ENCODE peak calls at places on chromosomes 4 and X, in four cellular contexts. One of them, this sample, is unnamed.

GRCh38 chr4:60750962-60751361 is 449.2 kb upstream of the ADGRL3 start:
- DNase-seq in H9: no peak
- DNase-seq in mesendoderm: no peak
- DNase-seq in H1: no peak
- DNase-seq in this sample: no peak

GRCh38 chr4:80206541-80207171 is 9.4 kb downstream of the PRDM8 start:
- DNase-seq in H9: no peak
- DNase-seq in mesendoderm: peak; percentile 18
- DNase-seq in H1: peak; percentile 60
- DNase-seq in this sample: no peak

GRCh38 chrX:107827137-107827831 is 1.6 kb downstream of the MID2 start:
- DNase-seq in H9: no peak
- DNase-seq in mesendoderm: no peak
- DNase-seq in H1: no peak
- DNase-seq in this sample: no peak

GRCh38 chr4:7653510-7654414 is 219.0 kb upstream of the PSAPL1 start:
- DNase-seq in H9: no peak
- DNase-seq in mesendoderm: peak; percentile 22
- DNase-seq in H1: no peak
- DNase-seq in this sample: peak; percentile 30

GRCh38 chrX:138711399-138712347 is at the start of gene FGF13:
- DNase-seq in H9: peak; percentile 73
- DNase-seq in mesendoderm: peak; percentile 86
- DNase-seq in H1: peak; percentile 60
- DNase-seq in this sample: no peak

GRCh38 chr4:82363896-82364487 is 9.8 kb downstream of the HNRNPD start:
- DNase-seq in H9: no peak
- DNase-seq in mesendoderm: no peak
- DNase-seq in H1: no peak
- DNase-seq in this sample: no peak

GRCh38 chr4:85028910-85029309 is 62.4 kb upstream of the WDFY3 start:
- DNase-seq in H9: no peak
- DNase-seq in mesendoderm: peak; percentile 57
- DNase-seq in H1: no peak
- DNase-seq in this sample: peak; percentile 95

GRCh38 chr4:61064636-61065035 is 135.5 kb upstream of the ADGRL3 start:
- DNase-seq in H9: no peak
- DNase-seq in mesendoderm: no peak
- DNase-seq in H1: no peak
- DNase-seq in this sample: no peak

GRCh38 chr4:122167369-122167768 is 15.2 kb downstream of the BLTP1 start:
- DNase-seq in H9: no peak
- DNase-seq in mesendoderm: peak; percentile 13
- DNase-seq in H1: no peak
- DNase-seq in this sample: no peak

GRCh38 chr4:122762520-122762919 is 30.0 kb downstream of the BBS12 start:
- DNase-seq in H9: no peak
- DNase-seq in mesendoderm: no peak
- DNase-seq in H1: no peak
- DNase-seq in this sample: no peak

GRCh38 chrX:63930140-63930539 is 145.1 kb upstream of the ARHGEF9 start:
- DNase-seq in H9: peak; percentile 41
- DNase-seq in mesendoderm: peak; percentile 53
- DNase-seq in H1: no peak
- DNase-seq in this sample: peak; percentile 2

GRCh38 chr4:152956650-152957436 is 20.7 kb downstream of the FHDC1 start:
- DNase-seq in H9: no peak
- DNase-seq in mesendoderm: peak; percentile 89
- DNase-seq in H1: no peak
- DNase-seq in this sample: no peak

GRCh38 chr4:8517946-8518345 is 62.2 kb upstream of the GPR78 start:
- DNase-seq in H9: no peak
- DNase-seq in mesendoderm: no peak
- DNase-seq in H1: no peak
- DNase-seq in this sample: no peak

GRCh38 chrX:149825424-149825823 is 43.7 kb downstream of the MAGEA9 start:
- DNase-seq in H9: peak; percentile 68
- DNase-seq in mesendoderm: peak; percentile 54
- DNase-seq in H1: peak; percentile 72
- DNase-seq in this sample: no peak

GRCh38 chrX:154516655-154517100 is 646 bp upstream of the FAM3A start:
- DNase-seq in H9: peak; percentile 59
- DNase-seq in mesendoderm: peak; percentile 65
- DNase-seq in H1: no peak
- DNase-seq in this sample: no peak

GRCh38 chr4:173189117-173189693 is 20.6 kb downstream of the GALNT7 start:
- DNase-seq in H9: no peak
- DNase-seq in mesendoderm: no peak
- DNase-seq in H1: no peak
- DNase-seq in this sample: no peak

GRCh38 chrX:120549483-120550452 is 11.0 kb downstream of the CUL4B start:
- DNase-seq in H9: no peak
- DNase-seq in mesendoderm: peak; percentile 36
- DNase-seq in H1: no peak
- DNase-seq in this sample: peak; percentile 73

GRCh38 chr4:121764702-121765367 is at the start of gene SMIM43:
- DNase-seq in H9: peak; percentile 56
- DNase-seq in mesendoderm: peak; percentile 38
- DNase-seq in H1: peak; percentile 76
- DNase-seq in this sample: peak; percentile 49

GRCh38 chr4:6239968-6240367 is 29.7 kb upstream of the WFS1 start:
- DNase-seq in H9: no peak
- DNase-seq in mesendoderm: no peak
- DNase-seq in H1: no peak
- DNase-seq in this sample: no peak

GRCh38 chr4:6362896-6363295 is 93.2 kb downstream of the WFS1 start:
- DNase-seq in H9: peak; percentile 73
- DNase-seq in mesendoderm: peak; percentile 76
- DNase-seq in H1: peak; percentile 87
- DNase-seq in this sample: peak; percentile 48

GRCh38 chrX:24190500-24191156 is 41.1 kb downstream of the ZFX start:
- DNase-seq in H9: no peak
- DNase-seq in mesendoderm: no peak
- DNase-seq in H1: no peak
- DNase-seq in this sample: peak; percentile 10

GRCh38 chr4:17523626-17524025 is 8.7 kb downstream of the CLRN2 start:
- DNase-seq in H9: no peak
- DNase-seq in mesendoderm: no peak
- DNase-seq in H1: no peak
- DNase-seq in this sample: no peak

GRCh38 chr4:26753642-26754041 is 107.0 kb upstream of the STIM2 start:
- DNase-seq in H9: no peak
- DNase-seq in mesendoderm: no peak
- DNase-seq in H1: no peak
- DNase-seq in this sample: peak; percentile 55

GRCh38 chr4:81351653-81352455 is 119.9 kb downstream of the RASGEF1B start:
- DNase-seq in H9: peak; percentile 80
- DNase-seq in mesendoderm: peak; percentile 82
- DNase-seq in H1: peak; percentile 87
- DNase-seq in this sample: peak; percentile 88

GRCh38 chr4:158253350-158253980 is 43.2 kb downstream of the TMEM144 start:
- DNase-seq in H9: no peak
- DNase-seq in mesendoderm: peak; percentile 58
- DNase-seq in H1: no peak
- DNase-seq in this sample: peak; percentile 30

GRCh38 chr4:105709081-105709450 is 482 bp downstream of the GSTCD start:
- DNase-seq in H9: no peak
- DNase-seq in mesendoderm: peak; percentile 73
- DNase-seq in H1: no peak
- DNase-seq in this sample: peak; percentile 28

GRCh38 chrX:150934453-150934852 is 36.0 kb upstream of the CD99L2 start:
- DNase-seq in H9: peak; percentile 81
- DNase-seq in mesendoderm: peak; percentile 91
- DNase-seq in H1: no peak
- DNase-seq in this sample: no peak

GRCh38 chrX:51860679-51861078 is 32.7 kb upstream of the MAGED1 start:
- DNase-seq in H9: peak; percentile 43
- DNase-seq in mesendoderm: peak; percentile 80
- DNase-seq in H1: no peak
- DNase-seq in this sample: no peak

GRCh38 chr4:71400788-71401187 is 62.0 kb downstream of the SLC4A4 start:
- DNase-seq in H9: no peak
- DNase-seq in mesendoderm: no peak
- DNase-seq in H1: no peak
- DNase-seq in this sample: no peak

GRCh38 chr4:155604718-155605601 is 61.7 kb upstream of the GUCY1A1 start:
- DNase-seq in H9: no peak
- DNase-seq in mesendoderm: no peak
- DNase-seq in H1: no peak
- DNase-seq in this sample: no peak

GRCh38 chrX:74461384-74461783 is 40.1 kb downstream of the SLC16A2 start:
- DNase-seq in H9: no peak
- DNase-seq in mesendoderm: no peak
- DNase-seq in H1: no peak
- DNase-seq in this sample: no peak

GRCh38 chr4:153233761-153234371 is 29.6 kb downstream of the TRIM2 start:
- DNase-seq in H9: no peak
- DNase-seq in mesendoderm: peak; percentile 67
- DNase-seq in H1: no peak
- DNase-seq in this sample: peak; percentile 90

GRCh38 chr4:151403656-151404055 is 5.3 kb upstream of the FHIP1A start:
- DNase-seq in H9: no peak
- DNase-seq in mesendoderm: no peak
- DNase-seq in H1: no peak
- DNase-seq in this sample: no peak

GRCh38 chr4:86990510-86990909 is 55.7 kb downstream of the AFF1 start:
- DNase-seq in H9: no peak
- DNase-seq in mesendoderm: no peak
- DNase-seq in H1: no peak
- DNase-seq in this sample: no peak
- H3K79me2 ChIP-seq in H9: no peaks in the 10 kb centered on the region
- H3K79me2 ChIP-seq in mesendoderm: peaks cover 2% of the 10 kb centered on the region
- H3K79me2 ChIP-seq in H1: no peaks in the 10 kb centered on the region
- H3K79me2 ChIP-seq in this sample: no peaks in the 10 kb centered on the region

DNA sequence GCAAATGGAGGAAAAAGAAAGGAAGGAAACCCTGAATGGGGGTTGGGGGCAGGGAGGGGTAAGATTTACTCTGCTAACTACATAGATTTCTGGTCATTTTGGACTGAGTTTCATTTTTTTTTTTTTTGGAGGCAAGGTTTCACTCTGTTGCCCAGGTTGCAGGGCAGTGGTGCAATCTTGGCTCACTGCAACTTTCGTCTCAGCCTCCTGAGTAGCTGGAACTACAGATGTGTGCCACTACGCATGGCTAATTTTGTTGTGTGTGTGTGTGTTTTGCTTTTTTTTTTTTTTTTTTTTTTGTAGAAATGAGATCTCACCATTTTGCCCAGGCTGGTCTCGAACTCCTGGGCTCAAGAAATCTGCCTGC is 223.5 kb downstream of the APBB2 start:
- DNase-seq in H9: no peak
- DNase-seq in mesendoderm: no peak
- DNase-seq in H1: no peak
- DNase-seq in this sample: no peak
- H2AK5ac ChIP-seq in H9: no peak overlapping the region
- H2AK5ac ChIP-seq in mesendoderm: no peak overlapping the region
- H2AK5ac ChIP-seq in H1: no peak overlapping the region
- H2AK5ac ChIP-seq in this sample: no peak overlapping the region

DNA sequence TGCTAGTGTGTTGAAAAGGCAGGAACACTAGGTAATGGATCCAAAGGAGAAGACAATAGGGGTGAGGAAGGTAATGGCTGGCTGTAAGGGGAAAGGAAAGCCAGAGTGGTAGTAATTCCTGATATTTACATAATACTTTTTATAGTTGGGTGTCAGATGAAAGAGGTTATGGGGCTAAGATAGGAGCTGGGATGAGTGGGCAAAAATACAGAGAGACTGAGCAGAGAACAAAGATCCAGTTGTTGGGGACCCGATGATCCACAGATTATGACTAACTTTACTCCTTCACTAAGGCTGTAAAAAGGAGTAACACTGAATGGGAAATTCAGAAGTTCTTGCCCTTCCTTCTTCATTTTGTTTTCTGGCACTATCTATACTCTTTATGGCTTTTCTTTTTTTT is 138.2 kb downstream of the KLHL13 start:
- DNase-seq in H9: no peak
- DNase-seq in mesendoderm: no peak
- DNase-seq in H1: no peak
- DNase-seq in this sample: no peak
- H3K79me2 ChIP-seq in H9: no peaks in the 10 kb centered on the region
- H3K79me2 ChIP-seq in mesendoderm: no peaks in the 10 kb centered on the region
- H3K79me2 ChIP-seq in H1: no peaks in the 10 kb centered on the region
- H3K79me2 ChIP-seq in this sample: no peaks in the 10 kb centered on the region

GRCh38 chr4:1459664-1460511 is 53.6 kb upstream of the NKX1-1 start:
- DNase-seq in H9: peak; percentile 35
- DNase-seq in mesendoderm: no peak
- DNase-seq in H1: peak; percentile 53
- DNase-seq in this sample: no peak

GRCh38 chr4:1462009-1462767 is 55.9 kb upstream of the NKX1-1 start:
- DNase-seq in H9: peak; percentile 42
- DNase-seq in mesendoderm: no peak
- DNase-seq in H1: no peak
- DNase-seq in this sample: no peak

GRCh38 chr4:1462768-1463075 is 56.5 kb upstream of the NKX1-1 start:
- DNase-seq in H9: no peak
- DNase-seq in mesendoderm: no peak
- DNase-seq in H1: no peak
- DNase-seq in this sample: no peak

GRCh38 chr4:1463088-1463926 is 57.1 kb upstream of the NKX1-1 start:
- DNase-seq in H9: no peak
- DNase-seq in mesendoderm: no peak
- DNase-seq in H1: no peak
- DNase-seq in this sample: no peak

GRCh38 chr4:1460967-1461868 is 55.0 kb upstream of the NKX1-1 start:
- DNase-seq in H9: no peak
- DNase-seq in mesendoderm: no peak
- DNase-seq in H1: peak; percentile 48
- DNase-seq in this sample: no peak
- H2AK5ac ChIP-seq in H9: no peak overlapping the region
- H2AK5ac ChIP-seq in mesendoderm: no peak overlapping the region
- H2AK5ac ChIP-seq in H1: peak overlapping the region; percentile 28
- H2AK5ac ChIP-seq in this sample: no peak overlapping the region